ENCODE peak calls at places on chromosomes 13 and 19, in ten cellular contexts. K, C, T, P, J, H, U, Z, W and L are unnamed samples.
A peak's percentile ranks its signal among the peaks of the same experiment; 100 is the strongest.

GRCh38 chr19:46935066-46935663 is 74.4 kb downstream of the ARHGAP35 start:
- DNase-seq in K (no peak), C (no peak), T (no peak), P (no peak), J (no peak), H (no peak), U (no peak), Z (no peak), W (no peak), L (no peak)

GRCh38 chr13:79003989-79004550 is 345.1 kb upstream of the OBI1 start:
- DNase-seq in K (no peak), C (no peak), T (no peak), P (no peak), J (no peak), H (no peak), U (no peak), Z (no peak), W (no peak), L (no peak)

GRCh38 chr13:113796211-113796875 is 37.3 kb downstream of the TMEM255B start:
- DNase-seq in K (no peak), C (no peak), T (no peak), P (no peak), J (no peak), H (no peak), U (no peak), Z (no peak), W (no peak), L (no peak)

GRCh38 chr19:33394723-33395560 is 21.4 kb downstream of the CEBPG start:
- DNase-seq in K (no peak), C (no peak), T (no peak), P (no peak), J (peak; percentile 54), H (no peak), U (no peak), Z (no peak), W (peak; percentile 27), L (no peak)

GRCh38 chr19:12937243-12938053 is 961 bp upstream of the CALR start:
- DNase-seq in K (no peak), C (peak; percentile 48), T (peak; percentile 60), P (no peak), J (peak; percentile 66), H (no peak), U (no peak), Z (no peak), W (no peak), L (no peak)

GRCh38 chr19:38264486-38265212 is at the start of gene SPINT2:
- DNase-seq in K (no peak), C (peak; percentile 42), T (no peak), P (no peak), J (no peak), H (no peak), U (no peak), Z (no peak), W (no peak), L (no peak)

GRCh38 chr19:50203281-50204080 is at the start of gene MYH14:
- DNase-seq in K (peak; percentile 85), C (peak; percentile 34), T (peak; percentile 22), P (no peak), J (no peak), H (peak; percentile 9), U (peak; percentile 94), Z (no peak), W (peak; percentile 19), L (no peak)

GRCh38 chr13:37295046-37295445 is 189.6 kb upstream of the CSNK1A1L start:
- DNase-seq in K (peak; percentile 36), C (no peak), T (no peak), P (no peak), J (no peak), H (peak; percentile 60), U (no peak), Z (no peak), W (no peak), L (peak; percentile 5)

GRCh38 chr13:109840201-109840892 is 54.0 kb upstream of the IRS2 start:
- DNase-seq in K (no peak), C (peak; percentile 9), T (peak; percentile 44), P (peak; percentile 34), J (peak; percentile 75), H (peak; percentile 34), U (no peak), Z (no peak), W (peak; percentile 85), L (no peak)

GRCh38 chr13:51747438-51748434 is 56.2 kb downstream of the DHRS12 start:
- DNase-seq in K (no peak), C (no peak), T (no peak), P (no peak), J (no peak), H (no peak), U (no peak), Z (no peak), W (no peak), L (no peak)

GRCh38 chr19:3778899-3779723 is 7.1 kb downstream of the MATK start:
- DNase-seq in K (no peak), C (no peak), T (no peak), P (no peak), J (no peak), H (no peak), U (no peak), Z (no peak), W (no peak), L (no peak)

GRCh38 chr19:13622727-13623126 is 116.4 kb upstream of the CACNA1A start:
- DNase-seq in K (no peak), C (no peak), T (no peak), P (no peak), J (no peak), H (no peak), U (no peak), Z (no peak), W (no peak), L (no peak)

GRCh38 chr19:1489463-1489971 is 633 bp downstream of the PCSK4 start:
- DNase-seq in K (no peak), C (no peak), T (no peak), P (no peak), J (no peak), H (no peak), U (no peak), Z (no peak), W (no peak), L (no peak)

GRCh38 chr19:16073988-16074387 is 2.3 kb upstream of the TPM4 start:
- DNase-seq in K (no peak), C (no peak), T (no peak), P (no peak), J (no peak), H (no peak), U (no peak), Z (no peak), W (peak; percentile 59), L (no peak)

GRCh38 chr13:35648109-35648508 is 171.6 kb upstream of the MAB21L1 start:
- DNase-seq in K (no peak), C (no peak), T (peak; percentile 9), P (no peak), J (no peak), H (peak; percentile 48), U (no peak), Z (no peak), W (peak; percentile 65), L (no peak)

GRCh38 chr13:44243198-44243852 is 130.3 kb upstream of the SERP2 start:
- DNase-seq in K (peak; percentile 57), C (peak; percentile 24), T (peak; percentile 69), P (no peak), J (no peak), H (peak; percentile 92), U (peak; percentile 25), Z (no peak), W (peak; percentile 76), L (no peak)

GRCh38 chr13:59103004-59103768 is 1060.5 kb downstream of the DIAPH3 start:
- DNase-seq in K (no peak), C (no peak), T (no peak), P (no peak), J (no peak), H (peak; percentile 71), U (no peak), Z (no peak), W (peak; percentile 56), L (peak; percentile 18)

GRCh38 chr13:28110414-28110813 is 10.0 kb upstream of the FLT3 start:
- DNase-seq in K (no peak), C (no peak), T (no peak), P (no peak), J (no peak), H (no peak), U (no peak), Z (no peak), W (no peak), L (no peak)

GRCh38 chr13:33678906-33679657 is 138.9 kb upstream of the RFC3 start:
- DNase-seq in K (peak; percentile 75), C (peak; percentile 67), T (no peak), P (peak; percentile 35), J (peak; percentile 38), H (peak; percentile 48), U (peak; percentile 11), Z (peak; percentile 68), W (no peak), L (no peak)

GRCh38 chr13:107216046-107216715 is 648.2 kb upstream of the ARGLU1 start:
- DNase-seq in K (no peak), C (no peak), T (no peak), P (peak; percentile 52), J (no peak), H (no peak), U (no peak), Z (no peak), W (no peak), L (no peak)

GRCh38 chr13:94702181-94703041 is 9.9 kb downstream of the SOX21 start:
- DNase-seq in K (no peak), C (no peak), T (no peak), P (no peak), J (no peak), H (no peak), U (no peak), Z (no peak), W (no peak), L (no peak)

GRCh38 chr13:101473458-101473857 is 21.0 kb downstream of the ITGBL1 start:
- DNase-seq in K (no peak), C (no peak), T (no peak), P (no peak), J (peak; percentile 44), H (peak; percentile 87), U (no peak), Z (no peak), W (peak; percentile 97), L (no peak)

GRCh38 chr19:3985643-3986259 is 488 bp upstream of the EEF2 start:
- DNase-seq in K (no peak), C (no peak), T (no peak), P (no peak), J (no peak), H (no peak), U (no peak), Z (no peak), W (no peak), L (no peak)

GRCh38 chr19:27777726-27778125 is 1435.2 kb downstream of the UQCRFS1 start:
- DNase-seq in K (no peak), C (no peak), T (no peak), P (no peak), J (no peak), H (no peak), U (no peak), Z (no peak), W (no peak), L (no peak)

GRCh38 chr13:74026753-74027152 is 107.5 kb downstream of the KLF12 start:
- DNase-seq in K (no peak), C (peak; percentile 40), T (no peak), P (no peak), J (no peak), H (peak; percentile 60), U (no peak), Z (peak; percentile 53), W (no peak), L (no peak)

GRCh38 chr19:7535035-7535992 is at the start of gene PNPLA6:
- DNase-seq in K (peak; percentile 96), C (peak; percentile 93), T (peak; percentile 98), P (peak; percentile 73), J (peak; percentile 94), H (peak; percentile 95), U (peak; percentile 97), Z (peak; percentile 89), W (peak; percentile 98), L (peak; percentile 82)

GRCh38 chr13:85108356-85108755 is 690.9 kb downstream of the SLITRK6 start:
- DNase-seq in K (no peak), C (no peak), T (no peak), P (no peak), J (no peak), H (no peak), U (no peak), Z (no peak), W (no peak), L (no peak)

GRCh38 chr13:40391788-40392187 is 274.7 kb downstream of the FOXO1 start:
- DNase-seq in K (no peak), C (no peak), T (no peak), P (no peak), J (no peak), H (no peak), U (no peak), Z (no peak), W (no peak), L (no peak)